ENCODE peak calls at places on chromosomes 3 and 15, in five cellular contexts. P, W, V, B and D are unnamed samples.

GRCh38 chr3:49553320-49553689 is 972 bp upstream of the BSN start:
- DNase-seq in P (no peak), W (peak), V (no peak), B (no peak), D (no peak)

GRCh38 chr3:11717301-11717700 is 73.6 kb upstream of the VGLL4 start:
- DNase-seq in P (no peak), W (no peak), V (no peak), B (no peak), D (peak)

GRCh38 chr15:59892995-59893394 is 111.1 kb upstream of the FOXB1 start:
- DNase-seq in P (no peak), W (peak), V (no peak), B (no peak), D (peak)

GRCh38 chr3:52397676-52398399 is 47.1 kb downstream of the SEMA3G start:
- DNase-seq in P (no peak), W (no peak), V (no peak), B (no peak), D (no peak)

GRCh38 chr3:80705290-80705689 is 937.5 kb upstream of the ROBO1 start:
- DNase-seq in P (no peak), W (no peak), V (no peak), B (no peak), D (no peak)

GRCh38 chr15:31359722-31360111 is 33.1 kb downstream of the KLF13 start:
- DNase-seq in P (no peak), W (no peak), V (no peak), B (no peak), D (no peak)

GRCh38 chr3:51671090-51672082 is at the start of gene TEX264:
- DNase-seq in P (peak), W (peak), V (peak), B (peak), D (peak)

GRCh38 chr3:77254967-77255831 is 215.3 kb downstream of the ROBO2 start:
- DNase-seq in P (no peak), W (peak), V (no peak), B (no peak), D (peak)

GRCh38 chr3:70358978-70359580 is 46.6 kb upstream of the MDFIC2 start:
- DNase-seq in P (no peak), W (peak), V (no peak), B (no peak), D (peak)

GRCh38 chr3:186815490-186815889 is 9.2 kb upstream of the RFC4 start:
- DNase-seq in P (no peak), W (peak), V (no peak), B (no peak), D (peak)

GRCh38 chr3:168248383-168249047 is 152.8 kb upstream of the GOLIM4 start:
- DNase-seq in P (no peak), W (peak), V (no peak), B (no peak), D (no peak)

GRCh38 chr3:68070186-68070585 is 415.8 kb upstream of the SUCLG2 start:
- DNase-seq in P (no peak), W (no peak), V (no peak), B (no peak), D (no peak)

GRCh38 chr3:54168451-54168850 is 46.1 kb downstream of the CACNA2D3 start:
- DNase-seq in P (no peak), W (no peak), V (no peak), B (no peak), D (no peak)

GRCh38 chr3:13581485-13582365 is 32.8 kb downstream of the FBLN2 start:
- DNase-seq in P (no peak), W (peak), V (no peak), B (no peak), D (no peak)

GRCh38 chr3:58487140-58487886 is 4.6 kb upstream of the KCTD6 start:
- DNase-seq in P (no peak), W (peak), V (no peak), B (no peak), D (peak)

GRCh38 chr3:72336821-72337479 is 511.3 kb downstream of the SHQ1 start:
- DNase-seq in P (no peak), W (peak), V (no peak), B (no peak), D (no peak)

GRCh38 chr15:80999623-81000036 is 1.1 kb upstream of the TLNRD1 start:
- DNase-seq in P (peak), W (no peak), V (peak), B (peak), D (no peak)

GRCh38 chr15:40047413-40048154 is 8.6 kb upstream of the SRP14 start:
- DNase-seq in P (peak), W (peak), V (peak), B (peak), D (peak)

GRCh38 chr3:53464424-53464823 is 30.0 kb upstream of the CACNA1D start:
- DNase-seq in P (no peak), W (peak), V (no peak), B (no peak), D (peak)

GRCh38 chr3:117547956-117548550 is 838.5 kb downstream of the TUSC7 start:
- DNase-seq in P (no peak), W (no peak), V (no peak), B (no peak), D (peak)

GRCh38 chr3:23811117-23811487 is 5.3 kb downstream of the UBE2E1 start:
- DNase-seq in P (no peak), W (no peak), V (no peak), B (no peak), D (no peak)